ENCODE peak calls at places on chromosome 5, in five cellular contexts. P is breast epithelium, G is A673, Y is kidney, Q is SK-N-SH. M is an unnamed sample.

GRCh38 chr5:80835128-80835527 is 125.0 kb upstream of the RASGRF2 start:
- DNase-seq in P (no peak), G (no peak), Y (no peak), Q (no peak), M (no peak)

GRCh38 chr5:127030259-127031146 is at the start of gene MARCHF3:
- DNase-seq in P (peak), G (peak), Y (peak), Q (peak), M (peak)

GRCh38 chr5:55577353-55578060 is 42.7 kb upstream of the PLPP1 start:
- DNase-seq in P (peak), G (no peak), Y (no peak), Q (no peak), M (no peak)

GRCh38 chr5:43041669-43042175 is 1.6 kb upstream of the ANXA2R start:
- DNase-seq in P (no peak), G (peak), Y (no peak), Q (no peak), M (peak)

GRCh38 chr5:154477382-154478223 is 424 bp downstream of the HAND1 start:
- DNase-seq in P (no peak), G (no peak), Y (peak), Q (no peak), M (no peak)

GRCh38 chr5:108634251-108634950 is 113.3 kb upstream of the FER start:
- DNase-seq in P (no peak), G (no peak), Y (no peak), Q (no peak), M (no peak)

GRCh38 chr5:54785729-54786548 is 199.5 kb downstream of the ESM1 start:
- DNase-seq in P (peak), G (peak), Y (peak), Q (peak), M (peak)

GRCh38 chr5:181255276-181255675 is 5.7 kb downstream of the TRIM52 start:
- DNase-seq in P (no peak), G (no peak), Y (no peak), Q (no peak), M (no peak)

GRCh38 chr5:172556971-172557461 is 84.0 kb upstream of the NEURL1B start:
- DNase-seq in P (no peak), G (no peak), Y (peak), Q (no peak), M (peak)

GRCh38 chr5:55711531-55712022 is 547 bp downstream of the SLC38A9 start:
- DNase-seq in P (no peak), G (no peak), Y (no peak), Q (no peak), M (peak)

GRCh38 chr5:125896381-125896780 is 526.8 kb upstream of the GRAMD2B start:
- DNase-seq in P (no peak), G (no peak), Y (no peak), Q (no peak), M (no peak)

GRCh38 chr5:9455826-9456434 is 89.9 kb downstream of the SEMA5A start:
- DNase-seq in P (no peak), G (no peak), Y (no peak), Q (no peak), M (no peak)

GRCh38 chr5:36928947-36929346 is 52.4 kb downstream of the NIPBL start:
- DNase-seq in P (no peak), G (no peak), Y (no peak), Q (no peak), M (no peak)

GRCh38 chr5:126527892-126528291 is 67.1 kb downstream of the ALDH7A1 start:
- DNase-seq in P (no peak), G (no peak), Y (no peak), Q (no peak), M (no peak)

GRCh38 chr5:90473321-90474234 is 993 bp downstream of the MBLAC2 start:
- DNase-seq in P (no peak), G (peak), Y (peak), Q (peak), M (peak)

GRCh38 chr5:72363146-72363802 is 43.1 kb downstream of the PTCD2 start:
- DNase-seq in P (no peak), G (peak), Y (no peak), Q (no peak), M (no peak)

GRCh38 chr5:135392256-135392655 is 6.8 kb downstream of the MACROH2A1 start:
- DNase-seq in P (no peak), G (no peak), Y (no peak), Q (no peak), M (no peak)

GRCh38 chr5:78783434-78784130 is 135.0 kb upstream of the LHFPL2 start:
- DNase-seq in P (no peak), G (no peak), Y (no peak), Q (no peak), M (no peak)

GRCh38 chr5:180172447-180173197 is 36.4 kb downstream of the RASGEF1C start:
- DNase-seq in P (peak), G (peak), Y (no peak), Q (peak), M (no peak)

GRCh38 chr5:98847054-98847453 is 73.6 kb downstream of the RGMB start:
- DNase-seq in P (no peak), G (no peak), Y (no peak), Q (no peak), M (no peak)

GRCh38 chr5:151151793-151152192 is 5.8 kb downstream of the ANXA6 start:
- DNase-seq in P (no peak), G (no peak), Y (no peak), Q (no peak), M (no peak)

GRCh38 chr5:67268233-67269011 is 71.8 kb upstream of the CD180 start:
- DNase-seq in P (peak), G (peak), Y (peak), Q (peak), M (peak)

GRCh38 chr5:107917983-107918382 is 247.2 kb upstream of the EFNA5 start:
- DNase-seq in P (no peak), G (peak), Y (peak), Q (no peak), M (no peak)

GRCh38 chr5:126723643-126724042 is 53.3 kb upstream of the LMNB1 start:
- DNase-seq in P (no peak), G (peak), Y (no peak), Q (no peak), M (no peak)

GRCh38 chr5:22242532-22242931 is 610.6 kb downstream of the CDH12 start:
- DNase-seq in P (no peak), G (peak), Y (no peak), Q (peak), M (no peak)

GRCh38 chr5:179803651-179804598 is 2.7 kb downstream of the MGAT4B start:
- DNase-seq in P (no peak), G (no peak), Y (peak), Q (no peak), M (peak)

GRCh38 chr5:32562056-32562455 is 23.3 kb upstream of the SUB1 start:
- DNase-seq in P (no peak), G (no peak), Y (no peak), Q (no peak), M (no peak)

GRCh38 chr5:123960526-123960925 is 448.5 kb downstream of the CSNK1G3 start:
- DNase-seq in P (no peak), G (no peak), Y (no peak), Q (no peak), M (no peak)

GRCh38 chr5:57529864-57530263 is 47.3 kb upstream of the ACTBL2 start:
- DNase-seq in P (no peak), G (no peak), Y (no peak), Q (no peak), M (no peak)

GRCh38 chr5:121031487-121031886 is 567.4 kb downstream of the PRR16 start:
- DNase-seq in P (no peak), G (no peak), Y (no peak), Q (peak), M (no peak)

GRCh38 chr5:134175874-134176522 is 752 bp downstream of the SKP1 start:
- DNase-seq in P (no peak), G (peak), Y (no peak), Q (no peak), M (no peak)

GRCh38 chr5:61228229-61228628 is 66.0 kb upstream of the SMIM15 start:
- DNase-seq in P (no peak), G (no peak), Y (no peak), Q (no peak), M (no peak)

GRCh38 chr5:366541-367357 is 45.2 kb downstream of the AHRR start:
- DNase-seq in P (peak), G (no peak), Y (peak), Q (no peak), M (no peak)

GRCh38 chr5:370311-370958 is 48.9 kb downstream of the AHRR start:
- DNase-seq in P (peak), G (no peak), Y (peak), Q (no peak), M (no peak)

GRCh38 chr5:369151-369939 is 47.8 kb downstream of the AHRR start:
- DNase-seq in P (peak), G (no peak), Y (peak), Q (no peak), M (no peak)

GRCh38 chr5:367358-368130 is 46.0 kb downstream of the AHRR start:
- DNase-seq in P (peak), G (no peak), Y (peak), Q (no peak), M (no peak)

GRCh38 chr5:368162-369084 is 46.9 kb downstream of the AHRR start:
- DNase-seq in P (peak), G (no peak), Y (peak), Q (no peak), M (no peak)
- H3K27ac ChIP-seq in P (no peak), G (no peak), Y (no peak), Q (no peak), M (no peak)

GRCh38 chr5:40734986-40735385 is 20.8 kb downstream of the TTC33 start:
- DNase-seq in P (no peak), G (no peak), Y (no peak), Q (no peak), M (no peak)
- H3K27ac ChIP-seq in P (no peak), G (no peak), Y (no peak), Q (no peak), M (peak)

GRCh38 chr5:169440107-169440701 is 139.3 kb upstream of the SLIT3 start:
- DNase-seq in P (no peak), G (no peak), Y (no peak), Q (no peak), M (no peak)

GRCh38 chr5:169439362-169439761 is 138.4 kb upstream of the SLIT3 start:
- DNase-seq in P (no peak), G (no peak), Y (no peak), Q (no peak), M (no peak)

GRCh38 chr5:169431386-169431785 is 130.4 kb upstream of the SLIT3 start:
- DNase-seq in P (no peak), G (no peak), Y (no peak), Q (no peak), M (no peak)

GRCh38 chr5:169433221-169433651 is 132.3 kb upstream of the SLIT3 start:
- DNase-seq in P (no peak), G (no peak), Y (no peak), Q (no peak), M (no peak)

DNA sequence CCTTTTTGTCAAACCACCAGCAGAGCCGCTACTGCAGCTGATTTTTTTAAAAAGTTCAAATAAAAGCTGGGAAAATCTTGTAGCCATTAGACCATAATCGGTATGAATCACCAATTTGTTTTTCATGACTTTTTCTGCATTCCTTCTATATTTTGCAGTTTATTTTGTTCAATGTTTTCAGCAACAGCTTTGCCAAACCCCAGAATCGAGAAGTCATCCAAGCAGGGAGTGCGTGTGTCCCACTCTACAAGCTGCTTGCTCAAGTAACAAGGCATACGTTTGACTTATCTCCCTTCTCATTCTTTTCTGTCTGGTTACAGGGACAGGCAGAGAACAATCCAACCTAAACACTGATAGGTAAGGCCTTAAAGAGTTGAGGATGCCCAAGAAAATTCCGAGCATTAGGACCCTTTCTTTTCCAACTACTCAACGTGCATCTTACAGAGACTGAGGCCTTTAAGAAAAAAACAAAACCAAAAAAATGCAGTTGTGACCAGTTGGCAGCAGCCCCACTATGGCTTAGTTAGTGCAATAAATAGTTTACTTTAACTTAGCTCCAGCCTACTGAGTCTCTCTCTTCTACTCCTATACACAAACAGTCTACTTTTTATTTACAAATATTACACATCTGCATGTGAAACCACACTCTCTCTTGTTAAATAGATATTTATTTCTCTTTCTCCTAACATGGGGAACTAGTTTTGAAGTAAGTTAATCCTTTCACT is 134.7 kb upstream of the SLIT3 start:
- DNase-seq in P (no peak), G (no peak), Y (no peak), Q (no peak), M (no peak)
- H3K27ac ChIP-seq in P (no peak), G (no peak), Y (no peak), Q (no peak), M (no peak)

DNA sequence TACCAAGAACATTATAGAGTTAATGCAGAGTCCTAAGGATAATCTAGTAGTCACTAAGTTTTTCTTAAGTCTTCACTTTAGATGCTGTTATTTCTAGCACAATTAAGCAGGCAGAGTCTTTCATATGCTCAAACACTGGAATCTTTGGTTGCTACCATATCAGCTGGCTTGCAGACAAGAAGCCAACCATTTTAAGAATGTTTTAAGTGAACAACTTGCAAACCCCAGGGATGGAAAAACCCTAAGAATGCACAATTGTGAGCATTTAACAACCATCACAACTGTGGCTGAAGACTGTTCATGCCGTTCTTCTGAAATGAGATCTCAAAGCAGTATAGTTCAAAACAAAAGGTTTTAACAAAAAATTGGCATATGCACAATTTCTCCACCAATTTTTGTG is 55.1 kb downstream of the CSNK1A1 start:
- DNase-seq in P (no peak), G (no peak), Y (no peak), Q (no peak), M (no peak)
- H3K27ac ChIP-seq in P (peak), G (peak), Y (no peak), Q (no peak), M (no peak)

GRCh38 chr5:27316283-27316675 is 277.9 kb upstream of the CDH9 start:
- DNase-seq in P (no peak), G (no peak), Y (no peak), Q (no peak), M (no peak)
- H3K27ac ChIP-seq in P (no peak), G (no peak), Y (no peak), Q (peak), M (no peak)

M was measured in pancreas.